ENCODE peak calls at places on chromosomes 5 and 9, in nine cellular contexts. N is mesothelial cell of epicardium; Q is stomach; Z is PC-9; E is CD4-positive, alpha-beta T cell; U is GM20000; I is adrenal gland; B is GM12865; H is endothelial cell. T is an unnamed sample.

GRCh38 chr9:114283551-114284111 is 39.3 kb upstream of the ORM1 start:
- DNase-seq in U (no peak), E (no peak), Q (no peak), H (no peak), B (no peak), Z (no peak), I (peak), N (no peak), T (no peak)

GRCh38 chr5:162607879-162608278 is 540.3 kb downstream of the GABRG2 start:
- DNase-seq in Z (no peak), Q (no peak), H (no peak), E (no peak), U (no peak), I (no peak), B (no peak), N (no peak), T (no peak)

GRCh38 chr5:125950012-125950411 is 473.2 kb upstream of the GRAMD2B start:
- DNase-seq in I (no peak), E (no peak), H (no peak), B (no peak), Z (no peak), Q (no peak), U (no peak), N (no peak), T (no peak)

GRCh38 chr5:169218176-169218575 is 82.8 kb downstream of the SLIT3 start:
- DNase-seq in Z (no peak), Q (peak), E (no peak), I (peak), U (no peak), H (no peak), N (no peak), B (no peak), T (no peak)

GRCh38 chr5:75707911-75708509 is 9.2 kb downstream of the POC5 start:
- DNase-seq in N (no peak), H (no peak), I (no peak), B (no peak), Q (no peak), Z (no peak), E (no peak), U (no peak), T (no peak)

GRCh38 chr5:78771260-78772240 is 123.0 kb upstream of the LHFPL2 start:
- DNase-seq in E (no peak), N (no peak), H (peak), B (no peak), U (no peak), Z (no peak), I (no peak), Q (peak), T (no peak)

GRCh38 chr5:138905541-138905940 is 30.4 kb upstream of the LRRTM2 start:
- DNase-seq in E (no peak), Q (no peak), B (no peak), U (no peak), I (no peak), H (no peak), N (no peak), Z (no peak), T (no peak)

GRCh38 chr9:13034696-13035006 is 244.8 kb downstream of the MPDZ start:
- DNase-seq in Q (no peak), H (no peak), I (no peak), B (no peak), Z (no peak), U (no peak), E (no peak), N (no peak), T (no peak)

GRCh38 chr9:14107495-14107894 is 206.4 kb downstream of the NFIB start:
- DNase-seq in E (no peak), Q (no peak), Z (no peak), U (no peak), B (no peak), N (no peak), H (no peak), I (no peak), T (no peak)

GRCh38 chr9:111484564-111484878 is 338 bp upstream of the ECPAS start:
- DNase-seq in I (no peak), Z (peak), B (no peak), Q (no peak), E (no peak), U (no peak), N (no peak), H (no peak), T (no peak)

GRCh38 chr5:10892135-10892910 is 131.3 kb upstream of the DAP start:
- DNase-seq in Z (no peak), H (no peak), E (no peak), Q (no peak), U (no peak), B (no peak), I (no peak), N (no peak), T (no peak)

GRCh38 chr5:16866795-16867584 is 69.1 kb downstream of the MYO10 start:
- DNase-seq in I (no peak), Q (peak), Z (no peak), H (no peak), B (no peak), E (no peak), U (no peak), N (no peak), T (no peak)

GRCh38 chr9:137626448-137626847 is 7.6 kb downstream of the EHMT1 start:
- DNase-seq in Z (no peak), H (no peak), E (no peak), N (no peak), U (no peak), B (no peak), Q (no peak), I (no peak), T (no peak)

GRCh38 chr9:134372621-134373267 is 46.5 kb downstream of the RXRA start:
- DNase-seq in U (no peak), E (no peak), H (no peak), B (no peak), Q (no peak), Z (no peak), I (peak), N (no peak), T (no peak)

GRCh38 chr9:99192786-99193465 is 28.8 kb downstream of the ALG2 start:
- DNase-seq in U (no peak), I (no peak), Q (no peak), E (no peak), B (no peak), N (no peak), H (no peak), Z (no peak), T (no peak)

GRCh38 chr5:76757049-76757448 is 41.1 kb downstream of the F2R start:
- DNase-seq in E (no peak), U (no peak), I (no peak), Q (no peak), B (no peak), N (no peak), H (no peak), Z (no peak), T (no peak)

GRCh38 chr5:123720955-123721354 is 209.0 kb downstream of the CSNK1G3 start:
- DNase-seq in Q (no peak), H (no peak), E (no peak), I (no peak), B (no peak), N (no peak), Z (no peak), U (no peak), T (no peak)

GRCh38 chr9:84206801-84207200 is 133.8 kb downstream of the SLC28A3 start:
- DNase-seq in H (no peak), B (no peak), Q (no peak), Z (no peak), N (no peak), E (no peak), U (no peak), I (no peak), T (no peak)

GRCh38 chr9:116099821-116100220 is 53.8 kb upstream of the PAPPA start:
- DNase-seq in N (no peak), B (no peak), Q (no peak), H (no peak), Z (no peak), I (no peak), E (no peak), U (no peak), T (no peak)

GRCh38 chr9:137456061-137456863 is 2.9 kb downstream of the NSMF start:
- DNase-seq in Q (no peak), B (no peak), N (no peak), I (peak), E (no peak), Z (no peak), H (no peak), U (no peak), T (no peak)

GRCh38 chr5:1009359-1010180 is 968 bp downstream of the NKD2 start:
- DNase-seq in E (no peak), Z (no peak), B (no peak), Q (no peak), H (no peak), I (peak), U (no peak), N (peak), T (no peak)

GRCh38 chr5:179679014-179679674 is 1.7 kb downstream of the CBY3 start:
- DNase-seq in N (peak), B (peak), Q (peak), I (peak), H (peak), Z (no peak), E (peak), U (peak), T (peak)

GRCh38 chr9:89806371-89807100 is 201.7 kb downstream of the GADD45G start:
- DNase-seq in Z (no peak), I (no peak), U (no peak), E (no peak), B (no peak), H (no peak), Q (no peak), N (peak), T (no peak)

GRCh38 chr9:107175826-107176500 is 107.1 kb upstream of the RAD23B start:
- DNase-seq in Q (no peak), B (no peak), U (no peak), I (no peak), H (no peak), N (no peak), E (no peak), Z (no peak), T (no peak)

GRCh38 chr5:174176511-174176910 is 131.0 kb downstream of the NSG2 start:
- DNase-seq in H (no peak), E (no peak), B (no peak), Q (no peak), U (no peak), I (no peak), N (no peak), Z (no peak), T (no peak)

GRCh38 chr5:141747152-141747640 is 65.2 kb upstream of the ARAP3 start:
- DNase-seq in Q (peak), E (no peak), H (peak), B (peak), Z (no peak), U (no peak), N (peak), I (peak), T (no peak)

GRCh38 chr9:16197578-16198370 is 644.9 kb downstream of the CCDC171 start:
- DNase-seq in Q (no peak), H (no peak), Z (no peak), B (no peak), N (no peak), I (no peak), E (no peak), U (no peak), T (no peak)

GRCh38 chr5:137856916-137857862 is 10.5 kb upstream of the MYOT start:
- DNase-seq in Z (no peak), Q (no peak), B (peak), I (no peak), E (no peak), U (peak), N (no peak), H (no peak), T (no peak)

GRCh38 chr5:143662020-143662419 is 149.9 kb upstream of the HMHB1 start:
- DNase-seq in H (no peak), N (no peak), U (no peak), I (no peak), B (no peak), Z (peak), Q (no peak), E (no peak), T (no peak)

GRCh38 chr9:38205279-38205678 is 136.3 kb upstream of the SHB start:
- DNase-seq in Q (no peak), I (no peak), H (no peak), N (no peak), B (no peak), Z (peak), E (no peak), U (no peak), T (no peak)

GRCh38 chr5:35087971-35088370 is 40.2 kb upstream of the AGXT2 start:
- DNase-seq in H (no peak), E (no peak), I (peak), B (no peak), Q (no peak), Z (peak), N (no peak), U (no peak), T (no peak)

GRCh38 chr5:180611140-180611850 is 20.0 kb upstream of the SCGB3A1 start:
- DNase-seq in H (no peak), Q (no peak), I (no peak), N (no peak), B (no peak), Z (peak), E (no peak), U (no peak), T (no peak)

GRCh38 chr5:140966293-140967225 is at the start of gene PCDHAC2:
- DNase-seq in N (peak), H (peak), I (peak), E (no peak), Q (peak), U (no peak), B (no peak), Z (no peak), T (no peak)

GRCh38 chr5:125349432-125349831 is 603.0 kb upstream of the ZNF608 start:
- DNase-seq in Q (no peak), N (no peak), B (no peak), H (no peak), Z (no peak), I (no peak), U (no peak), E (no peak), T (no peak)

GRCh38 chr9:111178361-111179043 is 140.2 kb upstream of the LPAR1 start:
- DNase-seq in Z (no peak), N (no peak), B (peak), Q (no peak), U (no peak), I (no peak), E (no peak), H (no peak), T (no peak)

GRCh38 chr9:36923025-36923625 is 110.9 kb downstream of the PAX5 start:
- DNase-seq in H (no peak), U (no peak), Q (no peak), Z (no peak), I (no peak), B (no peak), E (no peak), N (no peak), T (no peak)

GRCh38 chr5:40258205-40258604 is 421.5 kb upstream of the PTGER4 start:
- DNase-seq in N (no peak), E (no peak), I (no peak), U (no peak), B (no peak), H (peak), Q (no peak), Z (no peak), T (no peak)

GRCh38 chr5:36768450-36768849 is 108.1 kb upstream of the NIPBL start:
- DNase-seq in Q (no peak), U (no peak), I (no peak), B (no peak), N (no peak), H (no peak), E (no peak), Z (no peak), T (no peak)

GRCh38 chr5:36759117-36759516 is 117.5 kb upstream of the NIPBL start:
- DNase-seq in B (no peak), U (no peak), I (no peak), N (no peak), Z (no peak), Q (no peak), E (no peak), H (no peak), T (no peak)

GRCh38 chr5:36769129-36769528 is 107.4 kb upstream of the NIPBL start:
- DNase-seq in I (no peak), Q (no peak), H (no peak), E (no peak), Z (no peak), B (no peak), U (no peak), N (no peak), T (no peak)

DNA sequence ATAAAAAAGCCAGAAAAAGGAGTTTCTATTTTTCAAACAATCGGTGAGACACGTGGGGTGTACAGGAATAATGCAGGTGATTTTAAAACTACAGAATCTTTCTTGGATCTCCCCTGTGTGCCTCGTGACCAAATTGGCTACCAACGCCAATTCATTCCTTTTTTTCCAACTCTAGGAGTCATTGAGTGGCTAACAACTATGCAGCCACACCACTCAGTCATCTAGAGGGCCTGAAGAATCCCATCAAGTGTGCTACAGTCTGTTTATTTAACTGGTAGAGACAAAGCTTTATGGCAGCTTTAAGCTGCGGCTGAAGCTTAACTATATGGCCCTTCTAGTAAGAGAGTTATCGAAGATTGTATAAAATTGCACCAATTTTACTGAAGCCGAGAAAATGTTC is 113.1 kb upstream of the NIPBL start:
- DNase-seq in I (no peak), E (no peak), N (no peak), B (no peak), H (no peak), Z (no peak), Q (no peak), U (no peak), T (no peak)
- TF ChIP-seq CTCF in I (no peak), E (no peak), N (no peak), B (no peak), H (no peak), Z (no peak), Q (no peak), U (no peak), T (no peak)

GRCh38 chr5:108345541-108346171 is 36.2 kb downstream of the FBXL17 start:
- DNase-seq in E (no peak), Z (peak), I (no peak), N (no peak), B (peak), U (peak), H (no peak), Q (no peak), T (peak)
- TF ChIP-seq CTCF in E (peak), Z (peak), I (peak), N (peak), B (peak), U (peak), H (peak), Q (no peak), T (peak)

DNA sequence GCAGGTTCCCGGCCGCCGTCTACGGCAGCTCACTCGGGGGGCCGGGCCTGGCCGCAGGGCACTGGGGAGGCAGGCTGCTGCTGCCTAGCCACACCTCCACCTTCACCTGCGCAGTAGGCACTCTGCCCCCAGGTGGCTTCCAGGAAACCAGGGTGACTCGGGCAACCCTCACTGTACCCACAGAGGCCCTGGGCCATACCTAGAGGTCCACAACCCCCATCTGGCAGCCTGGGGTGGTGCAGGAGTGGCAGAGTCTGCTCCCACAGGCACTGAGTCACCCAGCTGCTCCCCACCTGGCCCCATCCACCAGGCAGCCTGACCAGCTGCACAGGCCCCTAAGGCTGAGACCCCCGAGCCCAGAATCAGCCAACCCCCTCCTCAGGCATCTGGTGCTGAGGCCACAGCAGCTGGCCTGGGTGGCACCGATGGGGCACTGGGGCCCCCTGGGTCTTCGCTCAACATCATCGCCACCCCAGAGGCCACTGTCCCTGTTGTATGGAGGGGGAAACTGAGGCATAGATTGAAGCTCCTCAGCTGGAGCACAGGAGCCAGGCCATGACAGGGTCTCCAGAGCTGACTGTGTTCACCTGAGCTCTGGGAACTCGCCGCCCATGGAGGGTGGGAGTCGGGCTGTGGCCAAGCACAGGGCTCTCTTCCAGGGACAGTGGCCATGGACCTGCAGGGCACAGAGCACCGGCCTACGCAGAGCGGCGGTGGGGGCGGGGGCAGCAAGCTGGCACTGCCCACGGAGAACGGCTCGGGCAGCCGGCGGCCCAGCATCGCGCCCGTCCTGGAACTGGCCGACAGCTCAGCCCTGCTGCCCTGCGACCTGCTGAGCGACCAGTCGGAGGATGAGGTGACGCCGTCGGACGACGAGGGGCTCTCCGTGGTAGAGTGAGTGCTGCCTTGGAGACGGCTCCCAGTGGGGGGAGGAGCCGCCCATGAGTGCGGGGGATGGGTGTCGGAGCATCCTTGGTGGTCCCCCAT is 70.4 kb downstream of the KCNT1 start:
- DNase-seq in Q (no peak), U (no peak), Z (no peak), N (no peak), I (no peak), E (no peak), H (no peak), B (no peak), T (no peak)
- TF ChIP-seq CTCF in Q (no peak), U (no peak), Z (no peak), N (no peak), I (no peak), E (no peak), H (no peak), B (no peak), T (no peak)

GRCh38 chr5:39137391-39138181 is 63.4 kb upstream of the RICTOR start:
- DNase-seq in N (no peak), U (no peak), H (no peak), B (no peak), I (no peak), Z (no peak), E (no peak), Q (no peak), T (no peak)
- TF ChIP-seq CTCF in N (no peak), U (no peak), H (no peak), B (no peak), I (no peak), Z (no peak), E (peak), Q (no peak), T (no peak)

DNA sequence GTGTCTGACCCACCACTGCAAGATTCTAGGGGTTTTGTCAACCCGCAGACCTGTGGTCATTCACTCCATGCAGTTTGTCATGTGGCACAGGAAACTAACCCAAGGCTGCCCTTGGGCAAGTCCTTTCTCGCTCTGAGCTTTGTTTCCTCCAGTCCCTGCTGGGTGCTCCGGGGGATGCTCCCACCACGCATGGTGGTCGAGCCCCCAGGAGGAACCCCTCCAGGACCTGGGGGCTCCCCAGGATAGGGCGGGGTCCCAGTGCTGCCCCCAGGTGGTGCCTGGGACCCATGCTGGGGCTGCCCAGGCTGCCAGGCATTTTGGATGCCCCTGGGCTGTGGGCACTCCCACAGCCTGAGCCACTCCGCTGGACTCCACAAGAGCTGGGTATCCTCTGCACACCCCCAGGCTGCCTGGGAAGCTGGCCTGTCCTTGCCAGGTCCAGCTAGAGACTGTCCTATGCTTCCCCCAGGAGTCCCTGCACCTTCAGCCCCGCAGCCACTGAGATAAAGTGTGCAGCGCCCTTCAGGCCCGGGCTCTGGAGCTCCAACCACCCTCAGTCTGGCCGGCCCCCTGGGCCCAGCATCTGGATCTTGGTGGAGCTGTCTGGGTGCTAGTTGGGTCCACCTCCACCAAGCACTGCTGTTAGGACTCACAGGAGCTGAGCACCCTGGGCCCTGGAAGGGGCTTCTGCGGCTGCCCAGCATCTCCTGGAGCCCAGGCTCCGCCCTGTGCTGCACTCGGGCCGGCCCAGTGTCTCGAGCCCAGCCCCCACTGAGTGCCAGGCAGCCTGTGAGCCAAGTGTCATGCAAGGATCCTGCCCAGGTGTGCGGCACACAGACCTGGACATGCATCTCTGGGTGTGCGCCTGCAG is 104.3 kb downstream of the PHF2 start:
- DNase-seq in N (peak), H (peak), I (peak), E (no peak), Z (no peak), B (no peak), Q (peak), U (peak), T (no peak)
- TF ChIP-seq CTCF in N (no peak), H (peak), I (no peak), E (no peak), Z (no peak), B (no peak), Q (no peak), U (no peak), T (no peak)

GRCh38 chr9:70318002-70318401 is 59.2 kb downstream of the SMC5 start:
- DNase-seq in H (peak), U (no peak), Z (no peak), N (no peak), I (no peak), B (no peak), E (no peak), Q (no peak), T (no peak)
- TF ChIP-seq CTCF in H (peak), U (no peak), Z (no peak), N (peak), I (no peak), B (no peak), E (no peak), Q (no peak), T (no peak)

GRCh38 chr5:112923148-112923917 is 1.3 kb upstream of the REEP5 start:
- DNase-seq in U (peak), E (no peak), I (no peak), Z (no peak), H (no peak), Q (no peak), B (peak), N (no peak), T (peak)
- TF ChIP-seq CTCF in U (no peak), E (no peak), I (no peak), Z (no peak), H (no peak), Q (no peak), B (no peak), N (no peak), T (no peak)